ENCODE peak calls at places on chromosomes 12 and 14, in five cellular contexts. L is upper lobe of right lung; V is activated naive CD4-positive, alpha-beta T cell; H is heart right ventricle; T is MV-4-11. E is an unnamed sample.

GRCh38 chr14:101594511-101595148 is 33.3 kb downstream of the DIO3 start:
- DNase-seq in H (no peak), L (no peak), V (no peak), T (no peak), E (no peak)

GRCh38 chr12:105378821-105379400 is 48.4 kb downstream of the C12orf75 start:
- DNase-seq in H (no peak), L (no peak), V (no peak), T (no peak), E (no peak)

GRCh38 chr12:132986885-132987225 is 688 bp downstream of the ZNF26 start:
- DNase-seq in V (no peak), L (no peak), T (no peak), H (no peak), E (no peak)

GRCh38 chr14:68692916-68693771 is 99.7 kb downstream of the ZFP36L1 start:
- DNase-seq in L (peak), V (no peak), T (peak), H (no peak), E (no peak)

GRCh38 chr14:22276913-22277816 is 311.9 kb downstream of the DAD1 start:
- DNase-seq in V (no peak), H (no peak), L (no peak), T (peak), E (peak)

GRCh38 chr12:124913474-124914391 is 717 bp downstream of the UBC start:
- DNase-seq in H (peak), V (no peak), T (no peak), L (peak), E (peak)

GRCh38 chr12:49345048-49345839 is 1.4 kb upstream of the DNAJC22 start:
- DNase-seq in L (peak), V (no peak), T (no peak), H (no peak), E (no peak)

GRCh38 chr12:126784328-126784921 is 1482.5 kb upstream of the TMEM132C start:
- DNase-seq in H (peak), T (peak), V (no peak), L (no peak), E (peak)

GRCh38 chr12:124732275-124733075 is 131.2 kb downstream of the SCARB1 start:
- DNase-seq in H (no peak), L (no peak), V (no peak), T (no peak), E (no peak)

GRCh38 chr14:28142400-28143015 is 624.1 kb upstream of the FOXG1 start:
- DNase-seq in H (no peak), V (no peak), L (no peak), T (peak), E (no peak)

GRCh38 chr12:29563636-29564035 is 66.2 kb upstream of the OVCH1 start:
- DNase-seq in T (peak), V (no peak), H (no peak), L (no peak), E (no peak)

GRCh38 chr14:86723254-86723624 is 1193.3 kb downstream of the FLRT2 start:
- DNase-seq in T (no peak), L (no peak), H (no peak), V (no peak), E (no peak)

E was measured in K562.